ENCODE peak calls at places on chromosomes 4 and X, in ten cellular contexts. T, E, H, U, Q, R, I, O, N and X are unnamed samples.

GRCh38 chr4:145248971-145249370 is 68.6 kb upstream of the OTUD4 start:
- DNase-seq in T (no peak), E (no peak), H (no peak), U (no peak), Q (no peak), R (no peak), I (no peak), O (no peak), N (no peak), X (no peak)

GRCh38 chr4:38160487-38161207 is 200.4 kb downstream of the PTTG2 start:
- DNase-seq in T (peak; percentile 82), E (peak; percentile 94), H (no peak), U (peak; percentile 81), Q (no peak), R (peak; percentile 85), I (no peak), O (peak; percentile 86), N (peak; percentile 81), X (no peak)

GRCh38 chrX:42273387-42273786 is 350.0 kb upstream of the CASK start:
- DNase-seq in T (no peak), E (no peak), H (no peak), U (no peak), Q (no peak), R (no peak), I (no peak), O (no peak), N (no peak), X (no peak)

GRCh38 chr4:56742080-56742871 is 61.2 kb upstream of the HOPX start:
- DNase-seq in T (no peak), E (peak; percentile 65), H (no peak), U (no peak), Q (no peak), R (no peak), I (no peak), O (no peak), N (no peak), X (no peak)

GRCh38 chr4:16217300-16218051 is 8.8 kb downstream of the TAPT1 start:
- DNase-seq in T (no peak), E (no peak), H (no peak), U (peak; percentile 37), Q (no peak), R (peak; percentile 40), I (no peak), O (no peak), N (peak; percentile 42), X (no peak)

GRCh38 chr4:52038109-52038912 is at the start of gene SGCB:
- DNase-seq in T (no peak), E (peak; percentile 23), H (peak; percentile 7), U (peak; percentile 71), Q (peak; percentile 74), R (peak; percentile 80), I (peak; percentile 69), O (peak; percentile 32), N (peak; percentile 85), X (peak; percentile 68)

GRCh38 chr4:93080316-93080715 is 748.2 kb upstream of the ATOH1 start:
- DNase-seq in T (no peak), E (no peak), H (no peak), U (no peak), Q (no peak), R (no peak), I (no peak), O (no peak), N (no peak), X (no peak)

GRCh38 chrX:41684138-41684537 is 4.6 kb upstream of the GPR34 start:
- DNase-seq in T (no peak), E (no peak), H (no peak), U (no peak), Q (no peak), R (no peak), I (no peak), O (no peak), N (no peak), X (no peak)

GRCh38 chr4:57044996-57045395 is 65.2 kb downstream of the IGFBP7 start:
- DNase-seq in T (no peak), E (peak; percentile 81), H (no peak), U (no peak), Q (no peak), R (no peak), I (no peak), O (no peak), N (no peak), X (no peak)

GRCh38 chrX:20300822-20301221 is 34.1 kb upstream of the RPS6KA3 start:
- DNase-seq in T (no peak), E (no peak), H (no peak), U (no peak), Q (no peak), R (no peak), I (no peak), O (no peak), N (no peak), X (no peak)

GRCh38 chr4:89371614-89372013 is 64.0 kb upstream of the GPRIN3 start:
- DNase-seq in T (no peak), E (no peak), H (no peak), U (no peak), Q (peak; percentile 17), R (no peak), I (no peak), O (no peak), N (no peak), X (no peak)

GRCh38 chr4:19592391-19592790 is 659.3 kb upstream of the SLIT2 start:
- DNase-seq in T (no peak), E (no peak), H (no peak), U (no peak), Q (no peak), R (no peak), I (no peak), O (no peak), N (no peak), X (no peak)

GRCh38 chrX:47562615-47563243 is 1.7 kb downstream of the ARAF start:
- DNase-seq in T (no peak), E (no peak), H (no peak), U (peak; percentile 56), Q (peak; percentile 12), R (no peak), I (no peak), O (peak; percentile 29), N (no peak), X (peak; percentile 19)

GRCh38 chr4:84681488-84682274 is 98.8 kb downstream of the CDS1 start:
- DNase-seq in T (no peak), E (peak; percentile 89), H (no peak), U (no peak), Q (peak; percentile 81), R (no peak), I (peak; percentile 19), O (no peak), N (no peak), X (no peak)

GRCh38 chr4:152485726-152486276 is 50.1 kb downstream of the FBXW7 start:
- DNase-seq in T (no peak), E (peak; percentile 95), H (no peak), U (peak; percentile 80), Q (no peak), R (peak; percentile 18), I (no peak), O (peak; percentile 91), N (peak; percentile 36), X (no peak)

DNA sequence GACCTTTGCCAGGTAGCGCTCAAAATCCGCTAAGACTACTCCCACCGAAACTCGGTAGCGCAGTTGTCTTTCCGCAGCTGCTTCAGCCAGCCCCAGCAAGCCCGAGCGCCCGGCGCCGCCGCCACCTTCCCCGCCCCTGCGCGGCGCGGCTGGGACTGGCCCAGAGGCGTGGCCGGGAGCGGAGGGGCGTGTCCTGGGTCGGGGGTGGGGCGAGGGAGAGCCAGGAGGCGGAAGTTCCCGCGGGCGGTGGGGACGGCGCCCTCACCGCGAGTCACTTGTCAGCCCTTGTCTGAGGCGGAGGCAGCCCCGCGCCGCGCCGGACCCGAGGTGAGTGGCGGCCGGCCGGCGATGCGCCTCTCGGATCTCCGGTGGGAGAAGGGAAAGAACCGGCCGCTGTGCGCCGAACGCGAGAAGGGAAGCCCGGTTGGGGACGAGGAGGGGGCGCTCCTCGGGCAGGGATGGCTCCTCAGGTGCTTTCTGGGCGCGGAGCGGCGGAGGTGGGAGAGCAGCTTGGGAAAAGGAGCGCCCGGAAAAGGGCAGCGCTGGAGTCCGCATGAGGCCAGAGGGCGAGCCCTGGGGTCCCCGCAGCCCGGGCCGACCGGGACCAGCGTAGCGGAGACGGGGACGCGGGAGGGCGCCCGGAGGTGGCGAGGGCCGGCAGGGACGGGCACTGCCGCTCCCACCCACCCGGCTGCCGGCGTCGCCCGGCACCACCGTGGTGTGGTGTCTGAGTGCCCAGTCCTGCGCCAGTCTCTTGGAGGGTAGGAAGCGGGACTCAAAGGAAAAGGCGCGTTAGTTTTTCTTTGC is at the start of gene PDLIM5:
- DNase-seq in T (no peak), E (peak; percentile 73), H (peak; percentile 31), U (peak; percentile 96), Q (peak; percentile 96), R (peak; percentile 96), I (peak; percentile 92), O (peak; percentile 89), N (peak; percentile 97), X (peak; percentile 86)
- TF ChIP-seq CTCF in T (no peak), E (no peak), H (no peak), U (no peak), Q (no peak), R (peak; percentile 18), I (no peak), O (no peak), N (no peak), X (peak; percentile 31)

GRCh38 chr4:135418353-135418752 is 1216.8 kb upstream of the PABPC4L start:
- DNase-seq in T (no peak), E (peak; percentile 4), H (no peak), U (peak; percentile 8), Q (no peak), R (peak; percentile 12), I (no peak), O (peak; percentile 13), N (peak; percentile 7), X (no peak)
- TF ChIP-seq CTCF in T (no peak), E (peak; percentile 24), H (no peak), U (peak; percentile 22), Q (peak; percentile 25), R (peak; percentile 46), I (no peak), O (peak; percentile 15), N (peak; percentile 10), X (peak; percentile 52)

DNA sequence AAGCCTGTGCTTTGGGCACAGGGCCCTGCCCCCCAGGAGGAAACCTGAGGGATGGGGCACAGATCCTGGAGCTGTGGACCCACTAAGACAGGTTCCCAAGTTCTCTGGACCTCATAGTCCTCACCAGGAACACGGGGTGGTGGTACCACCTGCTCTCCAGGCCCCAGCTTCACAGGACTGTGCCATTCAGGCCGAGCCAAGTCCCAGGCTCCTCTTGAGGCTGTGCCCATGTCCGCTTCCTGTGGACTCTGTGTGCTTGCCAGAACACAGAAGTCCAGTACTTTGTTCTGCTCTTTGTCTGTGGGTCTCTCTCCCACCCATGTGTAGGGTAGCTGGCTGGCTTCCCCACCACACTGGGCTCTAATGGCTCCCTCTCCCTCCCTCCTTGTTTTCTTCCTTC is 104.5 kb upstream of the PSAPL1 start:
- DNase-seq in T (no peak), E (no peak), H (no peak), U (no peak), Q (no peak), R (no peak), I (no peak), O (no peak), N (no peak), X (no peak)
- TF ChIP-seq CTCF in T (no peak), E (no peak), H (no peak), U (no peak), Q (no peak), R (no peak), I (no peak), O (no peak), N (no peak), X (no peak)

DNA sequence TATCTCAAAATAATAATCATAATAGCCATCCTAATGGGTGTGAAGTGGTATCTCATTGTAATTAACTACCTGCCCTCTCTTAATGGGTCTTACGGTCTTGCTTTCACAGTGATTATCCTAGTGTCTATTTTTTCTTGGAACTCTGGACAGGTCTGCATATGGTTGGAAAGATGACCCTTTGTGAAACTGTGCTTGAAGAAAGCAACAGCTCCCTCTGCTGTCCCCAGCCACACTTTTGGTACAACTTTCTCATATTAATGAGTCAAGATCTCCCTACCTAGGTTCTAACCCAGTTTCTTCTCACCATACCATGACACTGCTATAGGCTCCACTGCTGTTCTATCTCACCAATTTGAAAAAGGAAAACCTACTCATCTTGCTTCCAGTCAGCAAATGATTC is 2.4 kb downstream of the TFDP3 start:
- DNase-seq in T (no peak), E (no peak), H (no peak), U (no peak), Q (peak; percentile 65), R (no peak), I (no peak), O (peak; percentile 28), N (peak; percentile 6), X (peak; percentile 20)
- TF ChIP-seq CTCF in T (peak; percentile 35), E (no peak), H (no peak), U (peak; percentile 9), Q (peak; percentile 17), R (peak; percentile 36), I (peak; percentile 35), O (no peak), N (no peak), X (peak; percentile 62)